ENCODE peak calls at places on chromosome 22, in seven cellular contexts. I is HepG2, J is HCT116, M is H1, Y is SK-N-SH, Q is GM12878, T is K562. H is an unnamed sample.

GRCh38 chr22:46046299-46046685 is 69.3 kb upstream of the WNT7B start:
- DNase-seq in I (no peak), Y (no peak), J (no peak), M (no peak), Q (no peak), T (no peak), H (no peak)

GRCh38 chr22:20450551-20450906 is 12.9 kb upstream of the SCARF2 start:
- DNase-seq in Q (no peak), I (no peak), Y (no peak), T (no peak), J (no peak), M (no peak), H (no peak)

GRCh38 chr22:40484906-40485660 is 114.7 kb downstream of the SGSM3 start:
- DNase-seq in I (no peak), T (no peak), Q (no peak), J (no peak), M (no peak), Y (no peak), H (no peak)

GRCh38 chr22:49320714-49321476 is 506.8 kb downstream of the BRD1 start:
- DNase-seq in M (peak), Y (no peak), J (no peak), I (no peak), T (no peak), Q (no peak), H (no peak)

GRCh38 chr22:43381693-43382092 is 30.1 kb upstream of the MPPED1 start:
- DNase-seq in Q (no peak), J (no peak), T (no peak), I (no peak), M (no peak), Y (no peak), H (no peak)

GRCh38 chr22:26484360-26484706 is 656 bp downstream of the SRRD start:
- DNase-seq in T (no peak), M (no peak), J (no peak), Q (no peak), Y (no peak), I (no peak), H (no peak)

GRCh38 chr22:40487663-40488249 is 117.4 kb downstream of the SGSM3 start:
- DNase-seq in Q (no peak), Y (peak), I (peak), M (no peak), T (peak), J (no peak), H (peak)

GRCh38 chr22:24498826-24499225 is 3.7 kb downstream of the UPB1 start:
- DNase-seq in J (no peak), T (no peak), I (no peak), Q (no peak), Y (no peak), M (no peak), H (no peak)

GRCh38 chr22:48663297-48663696 is 1164.4 kb downstream of the BRD1 start:
- DNase-seq in Q (no peak), M (no peak), I (peak), J (peak), Y (no peak), T (peak), H (no peak)

GRCh38 chr22:50699754-50700386 is 27.2 kb downstream of the SHANK3 start:
- DNase-seq in Q (no peak), Y (no peak), M (no peak), T (peak), J (no peak), I (peak), H (no peak)

GRCh38 chr22:25509391-25509791 is 55.1 kb upstream of the GRK3 start:
- DNase-seq in Q (no peak), Y (no peak), M (no peak), T (no peak), I (no peak), J (no peak), H (no peak)

GRCh38 chr22:25404923-25405853 is 159.3 kb upstream of the GRK3 start:
- DNase-seq in T (peak), Q (no peak), I (peak), J (no peak), Y (peak), M (no peak), H (peak)

GRCh38 chr22:34395370-34395769 is 475.1 kb upstream of the LARGE1 start:
- DNase-seq in Q (no peak), M (no peak), I (no peak), Y (no peak), T (no peak), J (no peak), H (no peak)

DNA sequence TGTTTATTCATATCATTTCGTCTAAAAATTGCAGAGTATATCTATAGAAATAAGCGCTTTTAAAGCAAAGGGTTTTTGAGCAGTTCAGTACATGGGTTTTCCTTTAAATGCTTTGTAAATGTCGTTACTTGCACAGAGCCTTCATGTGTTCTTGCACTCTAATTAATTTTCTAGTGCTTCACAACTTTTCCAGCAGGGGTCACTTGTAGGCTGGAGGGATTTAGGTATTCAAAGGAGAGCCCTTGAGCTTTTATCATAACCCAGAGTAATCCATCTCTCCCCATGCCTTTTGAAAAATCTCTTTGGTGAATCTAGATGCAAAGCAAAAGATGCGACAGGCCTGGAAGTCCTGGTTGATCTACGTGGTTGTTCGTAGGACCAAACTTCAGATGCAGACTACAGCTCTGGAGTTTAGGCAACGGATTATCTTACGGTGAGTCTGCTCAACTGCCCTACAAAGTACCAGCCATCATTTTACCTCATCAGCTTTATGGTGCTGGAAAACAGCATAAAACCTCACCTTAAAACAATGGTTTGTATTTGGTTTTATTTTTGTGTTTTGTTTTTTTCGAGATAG is 60.4 kb downstream of the SFI1 start:
- DNase-seq in Q (no peak), T (peak), M (no peak), Y (peak), J (peak), I (peak), H (no peak)
- TF ChIP-seq JUND in Q (no peak), T (no peak), M (no peak), Y (no peak), J (no peak), I (no peak), H (no peak)

GRCh38 chr22:32712644-32713355 is 88.7 kb upstream of the TIMP3 start:
- DNase-seq in Y (no peak), Q (no peak), I (no peak), T (no peak), M (no peak), J (no peak), H (no peak)
- TF ChIP-seq JUND in Y (no peak), Q (no peak), I (no peak), T (no peak), M (no peak), J (no peak), H (no peak)

GRCh38 chr22:45007946-45008852 is 1.6 kb downstream of the PHF21B start:
- DNase-seq in Y (peak), T (peak), I (no peak), Q (no peak), J (no peak), M (peak), H (no peak)

GRCh38 chr22:45007247-45007945 is 2.4 kb downstream of the PHF21B start:
- DNase-seq in T (peak), Q (no peak), J (no peak), I (no peak), Y (peak), M (peak), H (peak)

GRCh38 chr22:45010532-45010900 is 711 bp upstream of the PHF21B start:
- DNase-seq in I (no peak), Q (no peak), T (no peak), M (no peak), J (no peak), Y (peak), H (no peak)

GRCh38 chr22:45009881-45010531 is at the start of gene PHF21B:
- DNase-seq in Q (no peak), T (peak), Y (peak), I (no peak), M (peak), J (no peak), H (peak)

GRCh38 chr22:45008853-45009751 is 703 bp downstream of the PHF21B start:
- DNase-seq in M (no peak), I (no peak), Y (peak), Q (no peak), T (peak), J (no peak), H (no peak)
- TF ChIP-seq JUND in M (no peak), I (no peak), Y (no peak), Q (no peak), T (no peak), J (no peak), H (no peak)

DNA sequence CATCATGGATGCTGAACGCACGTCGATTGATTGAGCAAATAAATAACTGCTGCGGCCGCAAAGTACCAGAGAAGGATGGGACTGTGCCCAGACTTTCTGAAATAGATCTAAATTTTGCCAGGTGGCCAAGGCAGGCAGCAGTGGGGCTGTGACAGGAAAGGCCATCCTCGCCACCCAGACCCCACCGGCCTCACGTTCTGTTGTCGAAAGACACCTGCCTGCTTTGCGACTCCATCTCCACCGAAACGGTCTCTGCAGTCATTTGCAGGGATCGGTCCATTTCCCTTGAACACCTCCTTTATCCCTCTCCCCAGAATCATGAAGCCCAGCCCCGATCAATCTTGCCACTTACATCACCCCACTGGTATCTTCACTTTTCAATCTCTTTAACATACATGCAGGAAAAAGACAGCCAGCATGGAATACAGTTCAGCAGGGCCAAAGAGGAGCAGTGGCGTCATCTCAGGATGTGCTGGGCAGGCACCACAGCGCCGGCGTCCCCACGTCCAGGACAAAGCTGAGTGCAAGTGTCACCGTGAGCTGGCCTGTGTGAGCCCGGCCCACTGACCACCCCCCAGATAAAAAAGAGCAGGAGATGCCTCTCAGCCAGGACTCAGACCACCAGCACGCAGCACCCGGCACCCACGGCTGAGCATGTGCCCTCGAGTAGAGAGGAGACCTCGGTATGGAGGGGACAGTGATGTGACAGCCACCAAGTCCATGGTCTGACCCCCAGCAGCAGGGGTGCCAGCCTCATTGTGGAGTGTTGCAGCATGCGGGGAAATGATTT is 610.3 kb downstream of the TBC1D22A start:
- DNase-seq in T (no peak), J (no peak), I (no peak), M (no peak), Y (no peak), Q (no peak), H (no peak)
- TF ChIP-seq JUND in T (no peak), J (no peak), I (no peak), M (no peak), Y (no peak), Q (no peak), H (no peak)

GRCh38 chr22:37604875-37605274 is 3.8 kb upstream of the GGA1 start:
- DNase-seq in I (no peak), J (no peak), Y (no peak), T (no peak), M (no peak), Q (no peak), H (no peak)
- TF ChIP-seq JUND in I (no peak), J (no peak), Y (no peak), T (no peak), M (no peak), Q (no peak), H (no peak)

GRCh38 chr22:23281406-23282088 is 101.2 kb downstream of the BCR start:
- DNase-seq in M (peak), I (peak), Y (peak), T (peak), J (peak), Q (peak), H (peak)

GRCh38 chr22:23282516-23282915 is 102.2 kb downstream of the BCR start:
- DNase-seq in M (no peak), J (no peak), Y (no peak), T (peak), Q (no peak), I (no peak), H (no peak)

GRCh38 chr22:23281053-23281405 is 100.7 kb downstream of the BCR start:
- DNase-seq in M (no peak), Y (no peak), J (no peak), T (no peak), I (no peak), Q (no peak), H (no peak)

GRCh38 chr22:23282986-23283385 is 102.7 kb downstream of the BCR start:
- DNase-seq in Q (no peak), J (no peak), M (no peak), T (no peak), I (no peak), Y (no peak), H (no peak)

GRCh38 chr22:23282089-23282501 is 101.8 kb downstream of the BCR start:
- DNase-seq in Y (no peak), J (peak), T (no peak), M (no peak), I (no peak), Q (no peak), H (no peak)
- TF ChIP-seq JUND in Y (peak), J (peak), T (peak), M (no peak), I (no peak), Q (no peak), H (no peak)

DNA sequence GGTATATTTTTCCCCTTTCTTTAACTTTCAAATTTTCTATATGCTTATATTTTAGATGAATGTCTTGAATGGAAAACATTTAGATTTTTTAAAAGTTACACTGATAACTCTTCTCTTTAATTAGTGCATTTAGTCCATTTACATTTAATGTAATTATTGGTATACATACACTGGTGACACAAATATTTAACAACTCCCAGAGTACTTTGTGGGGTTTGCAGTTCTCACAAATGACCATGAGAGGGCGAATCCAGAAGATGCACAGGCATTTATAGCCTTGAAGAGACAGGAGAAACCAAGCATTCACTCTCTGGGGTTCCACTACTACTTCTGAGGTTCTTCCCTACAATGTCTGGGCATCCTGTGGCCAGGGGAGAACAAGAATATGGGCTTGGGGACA is 125.1 kb downstream of the TIMP3 start:
- DNase-seq in I (peak), J (peak), Y (no peak), Q (no peak), T (peak), M (peak), H (peak)
- TF ChIP-seq JUND in I (no peak), J (no peak), Y (no peak), Q (no peak), T (no peak), M (no peak), H (no peak)